ENCODE peak calls at places on chromosomes 1 and 21, in six cellular contexts. Q, U, Z, M, G and Y are unnamed samples.

GRCh38 chr1:102185260-102185659 is 188.5 kb upstream of the OLFM3 start:
- DNase-seq in G (no peak), U (no peak), Z (no peak), Q (no peak), M (no peak), Y (no peak)

GRCh38 chr1:12621346-12622320 is 3.6 kb upstream of the DHRS3 start:
- DNase-seq in M (no peak), G (no peak), U (no peak), Q (no peak), Z (peak; percentile 82), Y (peak; percentile 93)

GRCh38 chr1:173122344-173122880 is 71.7 kb upstream of the TNFSF18 start:
- DNase-seq in Z (no peak), M (no peak), Q (no peak), U (no peak), G (no peak), Y (no peak)

GRCh38 chr1:164611754-164612642 is 53.0 kb downstream of the PBX1 start:
- DNase-seq in U (no peak), G (no peak), Z (no peak), M (no peak), Q (peak; percentile 71), Y (peak; percentile 87)

GRCh38 chr1:193567937-193568336 is 381.5 kb upstream of the B3GALT2 start:
- DNase-seq in Z (no peak), U (no peak), Q (no peak), M (no peak), G (no peak), Y (no peak)

GRCh38 chr1:29687166-29687565 is 450.8 kb downstream of the PTPRU start:
- DNase-seq in Z (peak; percentile 10), U (no peak), Q (no peak), M (no peak), G (no peak), Y (no peak)

GRCh38 chr1:74205236-74205635 is 7.2 kb downstream of the FPGT start:
- DNase-seq in Q (no peak), Z (no peak), G (no peak), U (no peak), M (no peak), Y (no peak)

GRCh38 chr1:75134939-75135828 is 996 bp downstream of the LHX8 start:
- DNase-seq in Z (peak; percentile 51), G (no peak), U (no peak), M (no peak), Q (peak; percentile 83), Y (no peak)

GRCh38 chr1:239998312-239998649 is 93.4 kb upstream of the FMN2 start:
- DNase-seq in Z (no peak), G (no peak), Q (no peak), M (no peak), U (no peak), Y (no peak)

GRCh38 chr21:41500931-41501381 is 7.0 kb downstream of the TMPRSS2 start:
- DNase-seq in Q (no peak), G (no peak), U (no peak), M (no peak), Z (no peak), Y (no peak)

GRCh38 chr1:183632964-183633363 is 2.6 kb downstream of the ARPC5 start:
- DNase-seq in U (no peak), M (no peak), G (no peak), Z (no peak), Q (no peak), Y (no peak)

GRCh38 chr1:68128157-68128556 is 77.7 kb upstream of the DIRAS3 start:
- DNase-seq in G (no peak), Z (no peak), U (no peak), Q (peak; percentile 55), M (no peak), Y (no peak)

GRCh38 chr1:43883321-43883720 is 50.3 kb upstream of the ARTN start:
- DNase-seq in U (no peak), Z (no peak), G (no peak), M (no peak), Q (no peak), Y (no peak)

GRCh38 chr1:112818990-112819689 is 104.0 kb upstream of the PPM1J start:
- DNase-seq in U (no peak), G (no peak), M (no peak), Q (peak; percentile 70), Z (no peak), Y (no peak)

GRCh38 chr1:154716012-154716411 is 108.0 kb upstream of the ADAR start:
- DNase-seq in Q (no peak), G (no peak), M (no peak), Z (no peak), U (no peak), Y (no peak)

GRCh38 chr1:45456531-45456930 is 34.4 kb downstream of the TESK2 start:
- DNase-seq in Q (no peak), U (no peak), G (no peak), M (no peak), Z (no peak), Y (no peak)

GRCh38 chr1:70934197-70934961 is 113.2 kb downstream of the PTGER3 start:
- DNase-seq in G (no peak), M (no peak), U (no peak), Q (no peak), Z (no peak), Y (no peak)

GRCh38 chr21:45299864-45300785 is 12.4 kb upstream of the POFUT2 start:
- DNase-seq in U (no peak), Q (peak; percentile 48), M (peak; percentile 40), G (no peak), Z (peak; percentile 67), Y (no peak)

GRCh38 chr1:234125714-234126113 is 221.2 kb downstream of the SLC35F3 start:
- DNase-seq in U (no peak), M (no peak), G (no peak), Z (no peak), Q (no peak), Y (no peak)

GRCh38 chr1:192668434-192668983 is 32.6 kb downstream of the RGS13 start:
- DNase-seq in Z (no peak), G (no peak), Q (no peak), M (no peak), U (no peak), Y (no peak)

GRCh38 chr1:216562383-216562782 is 139.1 kb upstream of the USH2A start:
- DNase-seq in G (no peak), Q (no peak), M (no peak), Z (no peak), U (no peak), Y (no peak)

GRCh38 chr1:5828322-5828935 is 163.8 kb downstream of the NPHP4 start:
- DNase-seq in Q (no peak), G (no peak), M (no peak), U (no peak), Z (no peak), Y (peak; percentile 5)

GRCh38 chr1:5829414-5829813 is 162.8 kb downstream of the NPHP4 start:
- DNase-seq in Z (no peak), Q (no peak), M (no peak), U (no peak), G (no peak), Y (no peak)

GRCh38 chr1:5822266-5822665 is 170.0 kb downstream of the NPHP4 start:
- DNase-seq in G (no peak), U (no peak), Q (no peak), Z (no peak), M (no peak), Y (no peak)

GRCh38 chr1:5822726-5823125 is 169.5 kb downstream of the NPHP4 start:
- DNase-seq in Q (no peak), Z (no peak), M (no peak), G (no peak), U (no peak), Y (no peak)

DNA sequence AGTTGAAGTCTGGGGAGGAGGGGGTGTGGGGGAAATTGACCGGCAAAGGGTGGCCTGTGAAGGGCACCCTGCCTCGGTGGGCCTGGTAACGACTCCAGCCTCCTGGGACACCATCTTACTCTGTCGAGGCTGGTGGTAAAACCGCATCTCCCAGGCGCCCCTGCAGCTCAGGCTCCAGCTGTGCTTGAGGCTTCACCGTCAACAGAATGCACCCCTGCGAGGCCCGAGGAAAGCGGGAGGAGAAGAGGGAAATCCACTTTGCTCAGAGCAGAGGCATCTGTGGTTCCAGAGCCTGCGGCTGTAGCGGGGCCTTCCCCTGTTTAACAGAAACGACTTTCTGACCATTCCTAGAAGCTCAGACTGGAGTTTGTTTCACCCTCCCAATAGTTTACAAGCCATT is 165.6 kb downstream of the NPHP4 start:
- DNase-seq in U (no peak), M (no peak), Q (no peak), G (no peak), Z (no peak), Y (no peak)
- H3K4me1 ChIP-seq in U (no peaks in the 10 kb centered on the region), M (no peaks in the 10 kb centered on the region), Q (no peaks in the 10 kb centered on the region), G (no peaks in the 10 kb centered on the region), Z (no peaks in the 10 kb centered on the region), Y (peaks cover 11% of the 10 kb centered on the region)

GRCh38 chr1:63522891-63523728 is at the start of the genes EFCAB7 and ITGB3BP:
- DNase-seq in U (peak; percentile 84), G (peak; percentile 84), Z (peak; percentile 93), Q (peak; percentile 96), M (peak; percentile 85), Y (peak; percentile 72)

GRCh38 chr1:63523738-63524137 is 413 bp downstream of the EFCAB7 start:
- DNase-seq in Q (no peak), G (no peak), M (no peak), U (no peak), Z (no peak), Y (no peak)

GRCh38 chr1:63524166-63524565 is 841 bp downstream of the EFCAB7 start:
- DNase-seq in U (no peak), G (no peak), M (no peak), Q (no peak), Z (no peak), Y (no peak)
- H3K27ac ChIP-seq in U (peak overlapping the region; percentile 79), G (peak overlapping the region; percentile 82), M (peak overlapping the region; percentile 86), Q (no peak overlapping the region), Z (peak overlapping the region; percentile 86), Y (peak overlapping the region; percentile 94)

GRCh38 chr21:35026153-35026499 is 23.0 kb downstream of the RUNX1 start:
- DNase-seq in U (no peak), G (no peak), Z (no peak), Q (peak; percentile 10), M (no peak), Y (no peak)
- H3K4me3 ChIP-seq in U (peak overlapping the region; percentile 36), G (peak overlapping the region; percentile 85), Z (no peak overlapping the region), Q (no peak overlapping the region), M (peak overlapping the region; percentile 11), Y (no peak overlapping the region)

GRCh38 chr1:115188680-115189395 is 99.5 kb upstream of the TSPAN2 start:
- DNase-seq in Q (no peak), M (no peak), G (no peak), Z (no peak), U (no peak), Y (no peak)

GRCh38 chr1:115189814-115190541 is 100.7 kb upstream of the TSPAN2 start:
- DNase-seq in Z (no peak), G (no peak), M (no peak), U (no peak), Q (no peak), Y (no peak)

GRCh38 chr1:115192200-115192767 is 103.0 kb upstream of the TSPAN2 start:
- DNase-seq in U (no peak), G (no peak), Z (no peak), M (no peak), Q (no peak), Y (no peak)

GRCh38 chr1:115191691-115192090 is 102.4 kb upstream of the TSPAN2 start:
- DNase-seq in G (no peak), U (no peak), M (no peak), Q (no peak), Z (no peak), Y (no peak)

DNA sequence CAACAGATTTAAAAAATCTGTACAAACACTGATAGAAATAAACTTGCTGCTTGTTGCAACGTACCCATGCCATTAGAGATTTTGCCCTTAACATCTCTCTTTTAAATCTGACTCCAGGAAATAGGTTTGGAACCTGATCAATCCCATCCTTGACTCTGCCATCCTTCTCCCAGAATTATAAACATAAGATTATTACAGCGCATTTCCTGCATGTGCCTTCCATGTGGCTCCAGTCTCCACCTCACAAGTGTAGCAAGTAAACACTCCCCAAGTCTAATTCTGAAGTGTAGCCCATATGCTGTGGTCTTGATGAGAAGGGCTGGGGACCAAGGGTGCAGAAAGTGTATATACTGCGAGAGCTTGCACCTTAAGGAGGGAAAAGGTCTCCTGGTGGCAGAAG is 101.5 kb upstream of the TSPAN2 start:
- DNase-seq in Z (no peak), G (no peak), M (no peak), U (no peak), Q (no peak), Y (no peak)
- H3K4me1 ChIP-seq in Z (peaks cover 26% of the 10 kb centered on the region), G (no peaks in the 10 kb centered on the region), M (peaks cover 42% of the 10 kb centered on the region), U (no peaks in the 10 kb centered on the region), Q (peaks cover 13% of the 10 kb centered on the region), Y (no peaks in the 10 kb centered on the region)